ENCODE peak calls at places on chromosome 6, in five cellular contexts. S is A549, K is SK-N-SH, L is stomach, O is tibial nerve. U is an unnamed sample.

GRCh38 chr6:131413191-131413830 is 159.7 kb upstream of the ARG1 start:
- DNase-seq in S (no peak), K (no peak), O (no peak), L (no peak), U (no peak)

GRCh38 chr6:24484657-24485318 is 4.6 kb downstream of the GPLD1 start:
- DNase-seq in L (no peak), O (no peak), K (no peak), S (no peak), U (no peak)

GRCh38 chr6:159654483-159655098 is 38.5 kb downstream of the SOD2 start:
- DNase-seq in L (no peak), O (no peak), S (peak; percentile 49), K (peak; percentile 41), U (no peak)

GRCh38 chr6:56359201-56359899 is 112.0 kb upstream of the COL21A1 start:
- DNase-seq in O (peak; percentile 89), K (peak; percentile 50), L (peak; percentile 70), S (peak; percentile 68), U (no peak)

GRCh38 chr6:29451471-29452193 is 5.2 kb downstream of the OR11A1 start:
- DNase-seq in S (no peak), K (no peak), O (no peak), L (no peak), U (no peak)

GRCh38 chr6:116041934-116042333 is 18.8 kb downstream of the FRK start:
- DNase-seq in K (no peak), S (no peak), L (no peak), O (no peak), U (no peak)

GRCh38 chr6:149097794-149098193 is 219.7 kb upstream of the TAB2 start:
- DNase-seq in O (no peak), S (no peak), K (no peak), L (no peak), U (no peak)

GRCh38 chr6:33586108-33586640 is 6.1 kb upstream of the BAK1 start:
- DNase-seq in K (no peak), L (no peak), S (no peak), O (no peak), U (no peak)

GRCh38 chr6:150874184-150874583 is 8.7 kb downstream of the MTHFD1L start:
- DNase-seq in S (no peak), K (no peak), O (no peak), L (no peak), U (peak; percentile 38)

GRCh38 chr6:97175806-97176205 is 107.2 kb downstream of the MMS22L start:
- DNase-seq in K (no peak), L (no peak), O (no peak), S (no peak), U (no peak)

GRCh38 chr6:89154131-89154530 is 8.3 kb downstream of the PM20D2 start:
- DNase-seq in L (no peak), S (no peak), O (no peak), K (no peak), U (no peak)

GRCh38 chr6:21309791-21310190 is 283.8 kb upstream of the SOX4 start:
- DNase-seq in S (no peak), O (no peak), K (no peak), L (no peak), U (no peak)

GRCh38 chr6:9405369-9405768 is 970.0 kb upstream of the SLC35B3 start:
- DNase-seq in K (no peak), O (no peak), S (peak; percentile 28), L (no peak), U (no peak)

GRCh38 chr6:82197784-82198183 is 49.8 kb downstream of the IBTK start:
- DNase-seq in L (no peak), S (no peak), K (no peak), O (no peak), U (no peak)

GRCh38 chr6:38509713-38510112 is 130.0 kb downstream of the BTBD9 start:
- DNase-seq in S (peak; percentile 35), K (no peak), O (no peak), L (no peak), U (no peak)

GRCh38 chr6:113402541-113402940 is 454.6 kb upstream of the MARCKS start:
- DNase-seq in L (no peak), S (no peak), O (no peak), K (no peak), U (no peak)

GRCh38 chr6:28771401-28772267 is 152.2 kb downstream of the TRIM27 start:
- DNase-seq in O (no peak), L (no peak), S (no peak), K (no peak), U (no peak)

GRCh38 chr6:124119591-124119990 is 315.9 kb downstream of the NKAIN2 start:
- DNase-seq in S (no peak), K (no peak), L (no peak), O (no peak), U (no peak)

GRCh38 chr6:613981-614380 is 42.9 kb downstream of the HUS1B start:
- DNase-seq in L (no peak), K (no peak), O (no peak), S (no peak), U (no peak)

GRCh38 chr6:143478479-143479062 is 28.0 kb downstream of the PEX3 start:
- DNase-seq in O (no peak), L (no peak), K (no peak), S (no peak), U (no peak)

GRCh38 chr6:63740709-63741108 is 105.1 kb downstream of the PHF3 start:
- DNase-seq in S (no peak), L (no peak), O (no peak), K (no peak), U (no peak)

GRCh38 chr6:84183430-84183829 is 44.0 kb downstream of the CEP162 start:
- DNase-seq in O (no peak), S (no peak), L (no peak), K (no peak), U (no peak)

GRCh38 chr6:54772610-54773009 is 74.0 kb upstream of the FAM83B start:
- DNase-seq in K (no peak), L (no peak), O (no peak), S (no peak), U (no peak)

GRCh38 chr6:88663801-88664200 is 299.6 kb downstream of the RNGTT start:
- DNase-seq in K (no peak), L (no peak), S (no peak), O (no peak), U (no peak)

GRCh38 chr6:91476000-91476399 is 889.1 kb upstream of the MAP3K7 start:
- DNase-seq in O (no peak), S (peak; percentile 35), K (peak; percentile 1), L (no peak), U (no peak)

GRCh38 chr6:11538049-11538798 is 675 bp downstream of the TMEM170B start:
- DNase-seq in K (peak; percentile 70), O (no peak), S (no peak), L (peak; percentile 30), U (no peak)

GRCh38 chr6:24536466-24536865 is 41.7 kb downstream of the ALDH5A1 start:
- DNase-seq in O (no peak), L (no peak), K (no peak), S (no peak), U (no peak)

GRCh38 chr6:72425003-72425681 is 196.7 kb upstream of the KCNQ5 start:
- DNase-seq in O (no peak), K (no peak), L (no peak), S (no peak), U (no peak)

GRCh38 chr6:129744201-129744879 is 34.4 kb upstream of the ARHGAP18 start:
- DNase-seq in O (no peak), K (no peak), S (peak; percentile 23), L (no peak), U (no peak)

DNA sequence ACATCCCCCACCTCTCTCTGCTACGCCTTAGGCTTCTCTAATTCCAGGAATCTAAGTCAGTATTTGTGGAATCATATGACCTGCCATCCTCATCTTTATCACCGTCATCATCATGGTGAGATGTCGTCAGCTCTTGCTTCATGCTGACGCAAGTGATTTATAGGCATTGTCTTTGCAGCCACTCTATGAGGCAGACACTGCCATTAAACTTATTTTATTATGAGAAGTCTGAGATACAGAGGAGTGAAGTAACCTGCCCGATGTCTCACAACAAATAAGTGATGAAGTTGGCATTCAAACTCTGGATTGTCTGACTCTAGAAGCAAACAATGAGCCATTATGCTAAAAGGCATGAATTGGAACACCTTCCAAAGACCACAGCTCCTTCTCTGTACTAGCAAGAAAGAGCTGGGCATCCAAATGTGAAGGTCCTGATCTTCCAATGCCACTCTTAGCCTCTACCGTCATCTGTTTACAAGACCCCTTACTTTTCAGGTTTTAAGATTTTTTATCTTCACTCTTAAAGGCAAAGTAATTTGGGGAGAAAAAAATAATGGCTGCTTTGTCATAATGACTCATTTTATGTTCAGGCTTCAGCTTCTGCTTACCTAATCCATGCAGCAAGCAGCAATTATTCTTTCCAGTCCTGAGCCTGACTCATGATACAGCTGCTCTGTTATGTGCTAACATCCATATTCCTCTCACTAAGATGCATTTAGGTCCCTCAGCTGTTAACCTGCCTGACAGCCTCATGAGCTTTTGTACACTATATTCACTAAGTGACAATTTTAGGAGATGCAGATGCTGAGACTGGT is 113.7 kb upstream of the BCLAF1 start:
- DNase-seq in O (no peak), S (peak; percentile 99), K (no peak), L (no peak), U (no peak)
- TF ChIP-seq EP300 in O (no peak), S (peak; percentile 100), K (no peak), L (no peak), U (no peak)

DNA sequence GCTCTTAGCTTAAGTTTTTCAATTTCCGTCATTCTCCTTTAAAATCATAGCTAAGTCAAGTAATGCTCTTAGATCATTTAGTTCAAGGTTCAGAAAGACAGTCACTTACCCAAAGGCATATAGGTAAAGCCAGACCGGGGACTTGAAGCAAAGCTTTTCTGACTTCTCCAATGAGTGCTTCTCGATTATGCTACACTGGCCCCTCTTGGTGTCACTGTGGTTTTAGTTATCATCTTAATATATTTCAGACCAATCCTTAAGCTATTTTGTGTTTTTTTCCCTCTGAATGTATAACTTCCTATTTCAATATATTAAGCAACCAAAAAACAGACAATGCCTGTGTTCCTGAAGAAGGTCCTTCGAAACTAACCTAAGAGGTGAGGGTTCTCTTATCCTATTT is 3.8 kb downstream of the PRDM1 start:
- DNase-seq in L (no peak), S (no peak), O (no peak), K (no peak), U (no peak)
- TF ChIP-seq CTCF in L (no peak), S (no peak), O (no peak), K (peak; percentile 54), U (no peak)

GRCh38 chr6:122931916-122932315 is 64.1 kb upstream of the CLVS2 start:
- DNase-seq in L (no peak), O (no peak), S (no peak), K (no peak), U (no peak)

GRCh38 chr6:122930252-122931180 is 65.5 kb upstream of the CLVS2 start:
- DNase-seq in K (no peak), O (no peak), L (no peak), S (no peak), U (no peak)
- TF ChIP-seq EP300 in K (no peak), O (no peak), L (no peak), S (no peak), U (no peak)

GRCh38 chr6:161924516-161925116 is 650.8 kb upstream of the AGPAT4 start:
- DNase-seq in L (no peak), K (no peak), O (no peak), S (no peak), U (no peak)

GRCh38 chr6:161921602-161922400 is 647.9 kb upstream of the AGPAT4 start:
- DNase-seq in S (no peak), O (no peak), L (no peak), K (no peak), U (no peak)

GRCh38 chr6:161919711-161920110 is 645.9 kb upstream of the AGPAT4 start:
- DNase-seq in K (no peak), S (no peak), L (no peak), O (no peak), U (no peak)

GRCh38 chr6:161918608-161919205 is 644.8 kb upstream of the AGPAT4 start:
- DNase-seq in K (no peak), L (no peak), O (no peak), S (no peak), U (no peak)

GRCh38 chr6:161922631-161923119 is 648.8 kb upstream of the AGPAT4 start:
- DNase-seq in S (peak; percentile 88), O (peak; percentile 35), K (peak; percentile 69), L (peak; percentile 77), U (no peak)
- TF ChIP-seq CTCF in S (no peak), O (peak; percentile 34), K (no peak), L (peak; percentile 28), U (peak; percentile 16)

U was measured in suprapubic skin.